ENCODE peak calls at places on chromosomes 4 and X, in four cellular contexts. X is CD4-positive, alpha-beta memory T cell; P is tibial nerve; S is tibial artery. I is an unnamed sample.

GRCh38 chrX:9842541-9842940 is 56.3 kb downstream of the SHROOM2 start:
- DNase-seq in X (no peak), P (no peak), S (no peak), I (no peak)

GRCh38 chr4:6011686-6012085 is 6.5 kb downstream of the C4orf50 start:
- DNase-seq in X (no peak), P (no peak), S (no peak), I (no peak)

GRCh38 chrX:140050906-140051305 is 85.6 kb upstream of the CXorf66 start:
- DNase-seq in X (no peak), P (no peak), S (no peak), I (no peak)

GRCh38 chrX:154327026-154327820 is 31.6 kb downstream of the TKTL1 start:
- DNase-seq in X (peak), P (no peak), S (no peak), I (no peak)

GRCh38 chr4:91826186-91826585 is 477.6 kb upstream of the GRID2 start:
- DNase-seq in X (no peak), P (no peak), S (no peak), I (no peak)

GRCh38 chr4:184382189-184382846 is 92.0 kb downstream of the IRF2 start:
- DNase-seq in X (no peak), P (no peak), S (no peak), I (no peak)

GRCh38 chrX:134688839-134689238 is 30.6 kb upstream of the PLAC1 start:
- DNase-seq in X (no peak), P (no peak), S (no peak), I (no peak)

GRCh38 chr4:186105721-186106335 is 1.3 kb downstream of the FAM149A start:
- DNase-seq in X (peak), P (no peak), S (no peak), I (no peak)

GRCh38 chrX:2220829-2221567 is 279.8 kb downstream of the DHRSX start:
- DNase-seq in X (no peak), P (no peak), S (no peak), I (no peak)

GRCh38 chr4:173420821-173421220 is 21.9 kb upstream of the SCRG1 start:
- DNase-seq in X (no peak), P (no peak), S (no peak), I (no peak)

GRCh38 chr4:68369474-68369805 is 19.6 kb upstream of the YTHDC1 start:
- DNase-seq in X (no peak), P (no peak), S (no peak), I (no peak)

GRCh38 chr4:54877006-54877405 is 219.2 kb downstream of the KIT start:
- DNase-seq in X (no peak), P (no peak), S (no peak), I (no peak)

GRCh38 chrX:31847773-31848172 is 775.9 kb upstream of the FTHL17 start:
- DNase-seq in X (no peak), P (no peak), S (no peak), I (no peak)

GRCh38 chrX:44997888-44998287 is 124.9 kb downstream of the KDM6A start:
- DNase-seq in X (no peak), P (no peak), S (no peak), I (no peak)

GRCh38 chr4:7783560-7783959 is 156.1 kb downstream of the AFAP1 start:
- DNase-seq in X (no peak), P (no peak), S (no peak), I (no peak)

GRCh38 chr4:143185253-143186107 is 763 bp downstream of the USP38 start:
- DNase-seq in X (peak), P (no peak), S (peak), I (no peak)

GRCh38 chr4:78784255-78784654 is 8.1 kb downstream of the BMP2K start:
- DNase-seq in X (no peak), P (no peak), S (no peak), I (no peak)

GRCh38 chr4:182856862-182857261 is 60.3 kb downstream of the DCTD start:
- DNase-seq in X (no peak), P (no peak), S (no peak), I (no peak)
- H3K27ac ChIP-seq in X (no peak), P (no peak), S (no peak), I (no peak)

GRCh38 chr4:165370530-165370929 is 8.3 kb upstream of the CPE start:
- DNase-seq in X (no peak), P (no peak), S (no peak), I (no peak)
- H3K27ac ChIP-seq in X (no peak), P (no peak), S (no peak), I (no peak)

GRCh38 chr4:3649491-3649890 is 116.7 kb upstream of the ADRA2C start:
- DNase-seq in X (no peak), P (no peak), S (no peak), I (no peak)
- H3K27ac ChIP-seq in X (no peak), P (no peak), S (no peak), I (no peak)

DNA sequence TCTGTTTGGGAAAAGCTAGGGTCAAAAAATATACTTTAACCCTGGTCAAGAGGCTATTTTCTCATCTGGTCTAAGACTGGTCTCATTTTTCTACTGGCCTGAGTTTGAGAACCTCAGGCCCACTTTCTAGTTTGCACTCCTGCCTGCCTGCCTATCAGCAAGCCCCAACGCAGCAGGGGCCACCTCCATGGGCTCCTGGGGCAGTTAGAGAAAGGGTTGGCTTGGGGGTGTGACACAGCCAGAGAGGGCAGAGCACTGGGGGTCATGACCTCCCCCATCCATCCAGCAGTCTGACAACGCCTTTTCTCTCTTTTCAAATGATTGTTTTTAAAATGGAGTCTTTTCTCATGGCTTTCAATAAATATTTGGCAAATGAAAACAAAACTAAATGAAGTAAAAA is 64.5 kb downstream of the RASL11B start:
- DNase-seq in X (no peak), P (no peak), S (no peak), I (no peak)
- H3K27ac ChIP-seq in X (no peak), P (no peak), S (no peak), I (no peak)

DNA sequence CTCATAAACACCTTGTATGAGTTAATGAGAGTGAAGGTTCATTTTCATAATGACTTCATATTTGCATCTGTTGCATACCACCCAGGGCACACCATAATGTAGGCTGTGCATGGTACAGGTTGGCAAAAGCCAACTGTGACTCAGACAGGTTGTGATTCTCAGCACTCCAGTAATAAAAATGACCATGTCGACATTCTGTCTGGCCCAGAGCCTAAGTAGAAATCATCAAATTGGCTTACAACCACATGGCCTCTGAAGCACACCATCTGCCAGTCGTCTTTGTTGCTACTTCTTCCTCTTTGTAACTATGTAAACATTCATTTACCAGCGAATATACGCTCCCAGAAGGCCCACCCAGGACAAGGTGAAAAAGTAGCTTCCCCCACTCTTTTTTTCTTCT is 459.5 kb downstream of the GASK1B start:
- DNase-seq in X (no peak), P (no peak), S (no peak), I (no peak)
- H3K27ac ChIP-seq in X (no peak), P (no peak), S (no peak), I (no peak)

GRCh38 chr4:40960926-40961325 is 211.2 kb downstream of the NSUN7 start:
- DNase-seq in X (no peak), P (no peak), S (no peak), I (no peak)

GRCh38 chr4:40954119-40954668 is 204.4 kb downstream of the NSUN7 start:
- DNase-seq in X (no peak), P (no peak), S (no peak), I (no peak)

GRCh38 chr4:40953253-40954118 is 203.7 kb downstream of the NSUN7 start:
- DNase-seq in X (no peak), P (no peak), S (no peak), I (peak)

GRCh38 chr4:40956726-40957255 is 207.0 kb downstream of the NSUN7 start:
- DNase-seq in X (no peak), P (no peak), S (no peak), I (no peak)

DNA sequence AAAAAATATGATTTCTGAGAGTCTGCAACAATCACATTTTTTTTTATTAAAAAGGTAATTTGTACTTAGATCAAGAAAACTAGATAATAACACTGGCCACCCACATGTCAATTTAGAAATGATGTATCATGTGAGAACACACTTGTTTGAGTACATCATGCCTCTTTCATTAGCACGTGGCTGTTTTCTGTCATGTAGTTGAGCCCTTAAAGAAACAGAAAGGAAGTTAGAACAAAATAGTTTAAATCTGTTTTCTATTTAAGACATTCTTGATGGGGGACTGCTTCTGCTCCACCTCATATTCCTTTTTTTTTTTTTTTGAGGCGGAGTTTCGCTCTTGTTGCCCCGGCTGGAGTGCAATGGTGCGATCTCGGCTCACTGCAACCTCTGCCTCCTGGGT is 207.5 kb downstream of the NSUN7 start:
- DNase-seq in X (no peak), P (no peak), S (no peak), I (no peak)
- H3K27ac ChIP-seq in X (no peak), P (no peak), S (peak), I (no peak)

GRCh38 chr4:80036949-80037348 is 36.1 kb downstream of the ANTXR2 start:
- DNase-seq in X (no peak), P (no peak), S (no peak), I (no peak)
- H3K27ac ChIP-seq in X (peak), P (peak), S (peak), I (peak)

DNA sequence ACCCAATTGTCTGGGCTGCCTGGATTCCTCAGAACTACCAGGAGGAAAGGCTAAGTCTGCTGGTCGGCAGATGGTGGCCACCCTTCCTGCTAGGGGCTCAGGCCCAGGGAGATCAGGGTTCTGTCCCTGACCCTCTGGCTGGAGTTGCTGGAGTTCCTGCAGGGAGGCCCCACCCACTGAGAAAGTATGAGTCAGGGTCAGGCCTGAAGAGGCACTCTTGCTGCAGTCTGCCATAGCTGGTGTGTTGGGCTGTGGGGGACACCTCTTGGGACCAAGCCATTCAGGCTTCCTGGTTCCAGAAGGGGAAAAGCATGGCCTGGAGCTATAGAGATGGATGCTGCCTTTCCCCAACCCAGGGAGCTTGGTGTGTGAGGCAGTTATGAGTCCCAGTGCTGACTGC is 40.4 kb upstream of the PCDH18 start:
- DNase-seq in X (no peak), P (no peak), S (no peak), I (peak)
- H3K27ac ChIP-seq in X (no peak), P (no peak), S (no peak), I (no peak)

GRCh38 chr4:2721586-2721985 is 34.5 kb downstream of the TNIP2 start:
- DNase-seq in X (no peak), P (no peak), S (no peak), I (no peak)
- H3K27ac ChIP-seq in X (no peak), P (no peak), S (no peak), I (no peak)